ENCODE peak calls at places on chromosomes 13 and 19, in nine cellular contexts. D is GM18507; P is NCI-H1436 treated with DMSO at 0.1 percent for 48 hours; E is left ventricle myocardium inferior; L is RPMI7951; R is ACHN; S is stimulated activated CD8-positive, alpha-beta memory T cell treated with anti-CD3 and anti-CD28 coated beads, Interleukin-2, amount 100 ng/mL, for 48 hours; Z is heart right ventricle; G is occipital lobe. J is an unnamed sample.

GRCh38 chr13:113650275-113650674 is 7.7 kb downstream of the ATP4B start:
- DNase-seq in D (no peak), P (no peak), E (peak), L (no peak), R (no peak), S (no peak), Z (no peak), G (no peak), J (peak)

GRCh38 chr13:27139565-27139964 is 32.0 kb downstream of the USP12 start:
- DNase-seq in D (no peak), P (no peak), E (no peak), L (no peak), R (no peak), S (no peak), Z (no peak), G (no peak), J (no peak)

GRCh38 chr19:409006-409514 is at the start of gene C2CD4C:
- DNase-seq in D (no peak), P (no peak), E (no peak), L (no peak), R (no peak), S (no peak), Z (no peak), G (no peak), J (peak)

GRCh38 chr13:85588359-85588758 is 210.9 kb downstream of the SLITRK6 start:
- DNase-seq in D (no peak), P (no peak), E (no peak), L (no peak), R (no peak), S (no peak), Z (no peak), G (no peak), J (no peak)

GRCh38 chr19:14003279-14004051 is 2.7 kb downstream of the RFX1 start:
- DNase-seq in D (no peak), P (no peak), E (peak), L (no peak), R (no peak), S (no peak), Z (no peak), G (no peak), J (no peak)

GRCh38 chr13:20623000-20623399 is 56.0 kb downstream of the IFT88 start:
- DNase-seq in D (no peak), P (no peak), E (no peak), L (no peak), R (no peak), S (no peak), Z (no peak), G (no peak), J (no peak)

GRCh38 chr19:16670291-16670690 is 9.4 kb downstream of the TMEM38A start:
- DNase-seq in D (no peak), P (no peak), E (no peak), L (no peak), R (no peak), S (no peak), Z (no peak), G (no peak), J (no peak)

GRCh38 chr13:77857810-77858209 is 60.8 kb downstream of the EDNRB start:
- DNase-seq in D (no peak), P (no peak), E (no peak), L (no peak), R (no peak), S (no peak), Z (no peak), G (no peak), J (no peak)

GRCh38 chr13:113116206-113116800 is 6.3 kb upstream of the F10 start:
- DNase-seq in D (no peak), P (no peak), E (no peak), L (no peak), R (no peak), S (no peak), Z (no peak), G (no peak), J (peak)

GRCh38 chr19:50332264-50333038 is 3.3 kb upstream of the KCNC3 start:
- DNase-seq in D (no peak), P (no peak), E (no peak), L (no peak), R (no peak), S (no peak), Z (peak), G (no peak), J (no peak)

GRCh38 chr13:68692049-68692448 is 1415.6 kb upstream of the ATXN8OS start:
- DNase-seq in D (no peak), P (no peak), E (no peak), L (no peak), R (no peak), S (no peak), Z (no peak), G (no peak), J (no peak)

GRCh38 chr13:112661291-112661690 is 28.5 kb upstream of the ATP11A start:
- DNase-seq in D (no peak), P (no peak), E (no peak), L (no peak), R (no peak), S (no peak), Z (no peak), G (no peak), J (no peak)